ENCODE peak calls at places on chromosomes 5 and 9, in ten cellular contexts. One of them, this sample, is unnamed.

GRCh38 chr5:60916646-60917045 is 28.2 kb downstream of the ERCC8 start:
- DNase-seq in activated CD8-positive, alpha-beta memory T cell treated with anti-CD3 and anti-CD28 coated beads for 4 hours: no peak
- DNase-seq in uterus: no peak
- DNase-seq in activated CD4-positive, alpha-beta T cell treated with anti-CD3 and anti-CD28 coated beads, Interleukin-2, amount 50 U/mL, for 1 hour: no peak
- DNase-seq in BJ: no peak
- DNase-seq in heart right ventricle: no peak
- DNase-seq in EH: peak
- DNase-seq in T-helper 17 cell: no peak
- DNase-seq in GM23248: peak
- DNase-seq in fibroblast of the aortic adventitia: peak
- DNase-seq in this sample: no peak

GRCh38 chr9:133702798-133703570 is 35.2 kb downstream of the SARDH start:
- DNase-seq in GM23248: no peak
- DNase-seq in heart right ventricle: no peak
- DNase-seq in activated CD4-positive, alpha-beta T cell treated with anti-CD3 and anti-CD28 coated beads, Interleukin-2, amount 50 U/mL, for 1 hour: peak
- DNase-seq in EH: no peak
- DNase-seq in BJ: no peak
- DNase-seq in T-helper 17 cell: peak
- DNase-seq in uterus: no peak
- DNase-seq in fibroblast of the aortic adventitia: no peak
- DNase-seq in activated CD8-positive, alpha-beta memory T cell treated with anti-CD3 and anti-CD28 coated beads for 4 hours: no peak
- DNase-seq in this sample: no peak

GRCh38 chr9:78295177-78295575 is 1.7 kb upstream of the PSAT1 start:
- DNase-seq in uterus: no peak
- DNase-seq in heart right ventricle: no peak
- DNase-seq in EH: no peak
- DNase-seq in T-helper 17 cell: no peak
- DNase-seq in GM23248: no peak
- DNase-seq in BJ: no peak
- DNase-seq in activated CD8-positive, alpha-beta memory T cell treated with anti-CD3 and anti-CD28 coated beads for 4 hours: no peak
- DNase-seq in fibroblast of the aortic adventitia: no peak
- DNase-seq in activated CD4-positive, alpha-beta T cell treated with anti-CD3 and anti-CD28 coated beads, Interleukin-2, amount 50 U/mL, for 1 hour: no peak
- DNase-seq in this sample: no peak

GRCh38 chr5:135887881-135888614 is 7.6 kb downstream of the IL9 start:
- DNase-seq in T-helper 17 cell: no peak
- DNase-seq in activated CD4-positive, alpha-beta T cell treated with anti-CD3 and anti-CD28 coated beads, Interleukin-2, amount 50 U/mL, for 1 hour: no peak
- DNase-seq in heart right ventricle: no peak
- DNase-seq in GM23248: peak
- DNase-seq in BJ: no peak
- DNase-seq in uterus: no peak
- DNase-seq in EH: peak
- DNase-seq in activated CD8-positive, alpha-beta memory T cell treated with anti-CD3 and anti-CD28 coated beads for 4 hours: no peak
- DNase-seq in fibroblast of the aortic adventitia: peak
- DNase-seq in this sample: no peak

GRCh38 chr5:113296681-113297080 is 138.1 kb downstream of the TSSK1B start:
- DNase-seq in BJ: no peak
- DNase-seq in activated CD4-positive, alpha-beta T cell treated with anti-CD3 and anti-CD28 coated beads, Interleukin-2, amount 50 U/mL, for 1 hour: no peak
- DNase-seq in EH: peak
- DNase-seq in T-helper 17 cell: no peak
- DNase-seq in uterus: no peak
- DNase-seq in heart right ventricle: no peak
- DNase-seq in fibroblast of the aortic adventitia: peak
- DNase-seq in activated CD8-positive, alpha-beta memory T cell treated with anti-CD3 and anti-CD28 coated beads for 4 hours: no peak
- DNase-seq in GM23248: peak
- DNase-seq in this sample: no peak

GRCh38 chr9:130100681-130101080 is 47.0 kb downstream of the GPR107 start:
- DNase-seq in GM23248: no peak
- DNase-seq in uterus: no peak
- DNase-seq in heart right ventricle: no peak
- DNase-seq in T-helper 17 cell: no peak
- DNase-seq in EH: no peak
- DNase-seq in fibroblast of the aortic adventitia: no peak
- DNase-seq in activated CD4-positive, alpha-beta T cell treated with anti-CD3 and anti-CD28 coated beads, Interleukin-2, amount 50 U/mL, for 1 hour: no peak
- DNase-seq in activated CD8-positive, alpha-beta memory T cell treated with anti-CD3 and anti-CD28 coated beads for 4 hours: no peak
- DNase-seq in BJ: no peak
- DNase-seq in this sample: no peak

GRCh38 chr9:121266906-121267650 is 884 bp upstream of the GSN start:
- DNase-seq in heart right ventricle: peak
- DNase-seq in uterus: no peak
- DNase-seq in activated CD4-positive, alpha-beta T cell treated with anti-CD3 and anti-CD28 coated beads, Interleukin-2, amount 50 U/mL, for 1 hour: no peak
- DNase-seq in GM23248: no peak
- DNase-seq in BJ: no peak
- DNase-seq in activated CD8-positive, alpha-beta memory T cell treated with anti-CD3 and anti-CD28 coated beads for 4 hours: no peak
- DNase-seq in EH: no peak
- DNase-seq in T-helper 17 cell: no peak
- DNase-seq in fibroblast of the aortic adventitia: no peak
- DNase-seq in this sample: no peak

GRCh38 chr5:15525679-15526275 is 25.8 kb downstream of the FBXL7 start:
- DNase-seq in BJ: no peak
- DNase-seq in T-helper 17 cell: no peak
- DNase-seq in GM23248: peak
- DNase-seq in uterus: no peak
- DNase-seq in activated CD4-positive, alpha-beta T cell treated with anti-CD3 and anti-CD28 coated beads, Interleukin-2, amount 50 U/mL, for 1 hour: no peak
- DNase-seq in activated CD8-positive, alpha-beta memory T cell treated with anti-CD3 and anti-CD28 coated beads for 4 hours: no peak
- DNase-seq in fibroblast of the aortic adventitia: peak
- DNase-seq in heart right ventricle: no peak
- DNase-seq in EH: peak
- DNase-seq in this sample: no peak

GRCh38 chr5:132072508-132072907 is 1.1 kb upstream of the CSF2 start:
- DNase-seq in activated CD8-positive, alpha-beta memory T cell treated with anti-CD3 and anti-CD28 coated beads for 4 hours: no peak
- DNase-seq in heart right ventricle: no peak
- DNase-seq in fibroblast of the aortic adventitia: no peak
- DNase-seq in T-helper 17 cell: no peak
- DNase-seq in EH: no peak
- DNase-seq in GM23248: no peak
- DNase-seq in activated CD4-positive, alpha-beta T cell treated with anti-CD3 and anti-CD28 coated beads, Interleukin-2, amount 50 U/mL, for 1 hour: no peak
- DNase-seq in uterus: no peak
- DNase-seq in BJ: no peak
- DNase-seq in this sample: no peak

GRCh38 chr5:101675510-101675909 is 620.6 kb downstream of the SLCO4C1 start:
- DNase-seq in T-helper 17 cell: no peak
- DNase-seq in GM23248: no peak
- DNase-seq in EH: no peak
- DNase-seq in BJ: no peak
- DNase-seq in uterus: no peak
- DNase-seq in activated CD8-positive, alpha-beta memory T cell treated with anti-CD3 and anti-CD28 coated beads for 4 hours: no peak
- DNase-seq in activated CD4-positive, alpha-beta T cell treated with anti-CD3 and anti-CD28 coated beads, Interleukin-2, amount 50 U/mL, for 1 hour: no peak
- DNase-seq in fibroblast of the aortic adventitia: no peak
- DNase-seq in heart right ventricle: no peak
- DNase-seq in this sample: no peak

GRCh38 chr9:133427658-133428348 is 5.6 kb downstream of the ADAMTS13 start:
- DNase-seq in T-helper 17 cell: no peak
- DNase-seq in heart right ventricle: no peak
- DNase-seq in activated CD4-positive, alpha-beta T cell treated with anti-CD3 and anti-CD28 coated beads, Interleukin-2, amount 50 U/mL, for 1 hour: no peak
- DNase-seq in GM23248: no peak
- DNase-seq in activated CD8-positive, alpha-beta memory T cell treated with anti-CD3 and anti-CD28 coated beads for 4 hours: no peak
- DNase-seq in BJ: no peak
- DNase-seq in uterus: no peak
- DNase-seq in EH: no peak
- DNase-seq in fibroblast of the aortic adventitia: no peak
- DNase-seq in this sample: no peak

GRCh38 chr5:102922111-102922510 is 167.0 kb downstream of the PAM start:
- DNase-seq in activated CD8-positive, alpha-beta memory T cell treated with anti-CD3 and anti-CD28 coated beads for 4 hours: no peak
- DNase-seq in heart right ventricle: no peak
- DNase-seq in uterus: no peak
- DNase-seq in BJ: no peak
- DNase-seq in fibroblast of the aortic adventitia: no peak
- DNase-seq in T-helper 17 cell: no peak
- DNase-seq in EH: no peak
- DNase-seq in activated CD4-positive, alpha-beta T cell treated with anti-CD3 and anti-CD28 coated beads, Interleukin-2, amount 50 U/mL, for 1 hour: no peak
- DNase-seq in GM23248: no peak
- DNase-seq in this sample: no peak

GRCh38 chr9:129278391-129279237 is 100.6 kb upstream of the IER5L start:
- DNase-seq in activated CD4-positive, alpha-beta T cell treated with anti-CD3 and anti-CD28 coated beads, Interleukin-2, amount 50 U/mL, for 1 hour: no peak
- DNase-seq in uterus: no peak
- DNase-seq in activated CD8-positive, alpha-beta memory T cell treated with anti-CD3 and anti-CD28 coated beads for 4 hours: no peak
- DNase-seq in heart right ventricle: no peak
- DNase-seq in fibroblast of the aortic adventitia: no peak
- DNase-seq in T-helper 17 cell: no peak
- DNase-seq in BJ: no peak
- DNase-seq in EH: peak
- DNase-seq in GM23248: peak
- DNase-seq in this sample: peak

GRCh38 chr5:149904977-149905376 is 39.6 kb downstream of the PDE6A start:
- DNase-seq in fibroblast of the aortic adventitia: no peak
- DNase-seq in activated CD4-positive, alpha-beta T cell treated with anti-CD3 and anti-CD28 coated beads, Interleukin-2, amount 50 U/mL, for 1 hour: no peak
- DNase-seq in heart right ventricle: no peak
- DNase-seq in EH: no peak
- DNase-seq in T-helper 17 cell: no peak
- DNase-seq in uterus: no peak
- DNase-seq in BJ: no peak
- DNase-seq in GM23248: no peak
- DNase-seq in activated CD8-positive, alpha-beta memory T cell treated with anti-CD3 and anti-CD28 coated beads for 4 hours: no peak
- DNase-seq in this sample: no peak

GRCh38 chr5:73118331-73119011 is 1.9 kb upstream of the TMEM171 start:
- DNase-seq in uterus: no peak
- DNase-seq in BJ: no peak
- DNase-seq in fibroblast of the aortic adventitia: no peak
- DNase-seq in activated CD4-positive, alpha-beta T cell treated with anti-CD3 and anti-CD28 coated beads, Interleukin-2, amount 50 U/mL, for 1 hour: no peak
- DNase-seq in activated CD8-positive, alpha-beta memory T cell treated with anti-CD3 and anti-CD28 coated beads for 4 hours: no peak
- DNase-seq in T-helper 17 cell: no peak
- DNase-seq in GM23248: no peak
- DNase-seq in heart right ventricle: no peak
- DNase-seq in EH: no peak
- DNase-seq in this sample: no peak

GRCh38 chr9:135608294-135608998 is 30.9 kb downstream of the GLT6D1 start:
- DNase-seq in activated CD4-positive, alpha-beta T cell treated with anti-CD3 and anti-CD28 coated beads, Interleukin-2, amount 50 U/mL, for 1 hour: no peak
- DNase-seq in activated CD8-positive, alpha-beta memory T cell treated with anti-CD3 and anti-CD28 coated beads for 4 hours: no peak
- DNase-seq in T-helper 17 cell: no peak
- DNase-seq in fibroblast of the aortic adventitia: no peak
- DNase-seq in EH: no peak
- DNase-seq in uterus: no peak
- DNase-seq in BJ: no peak
- DNase-seq in heart right ventricle: no peak
- DNase-seq in GM23248: no peak
- DNase-seq in this sample: no peak